ENCODE peak calls at places on chromosomes 7 and 10, in nine cellular contexts. M is neural progenitor cell, D is GM23338, X is hepatocyte, E is astrocyte, S is fibroblast of lung, W is PC-3, I is HCT116, K is PC-9. F is an unnamed sample.

GRCh38 chr7:154640266-154640865 is 362.6 kb downstream of the PAXIP1 start:
- DNase-seq in M (peak), D (no peak), X (peak), E (no peak), S (no peak), W (no peak), I (no peak), K (no peak), F (no peak)

GRCh38 chr7:148963583-148964509 is 64.5 kb downstream of the PDIA4 start:
- DNase-seq in M (peak), D (peak), X (no peak), E (no peak), S (peak), W (peak), I (no peak), K (peak), F (no peak)

GRCh38 chr7:155805826-155806095 is 6.5 kb downstream of the SHH start:
- DNase-seq in M (no peak), D (peak), X (no peak), E (no peak), S (no peak), W (no peak), I (no peak), K (no peak), F (no peak)

GRCh38 chr7:140330128-140330527 is 68.2 kb downstream of the SLC37A3 start:
- DNase-seq in M (no peak), D (no peak), X (no peak), E (no peak), S (no peak), W (no peak), I (no peak), K (no peak), F (no peak)

GRCh38 chr10:13684252-13684791 is 97.6 kb downstream of the PRPF18 start:
- DNase-seq in M (no peak), D (no peak), X (no peak), E (peak), S (peak), W (no peak), I (no peak), K (no peak), F (no peak)

GRCh38 chr7:117086788-117087187 is 133.5 kb downstream of the ST7 start:
- DNase-seq in M (no peak), D (no peak), X (no peak), E (peak), S (peak), W (no peak), I (no peak), K (no peak), F (no peak)

GRCh38 chr10:70176441-70176840 is 6.1 kb upstream of the SAR1A start:
- DNase-seq in M (no peak), D (no peak), X (no peak), E (no peak), S (peak), W (peak), I (no peak), K (no peak), F (no peak)

GRCh38 chr7:95089414-95089813 is 182.0 kb downstream of the PPP1R9A start:
- DNase-seq in M (peak), D (no peak), X (no peak), E (no peak), S (no peak), W (no peak), I (no peak), K (no peak), F (no peak)

GRCh38 chr10:117934477-117934876 is 112.3 kb downstream of the RAB11FIP2 start:
- DNase-seq in M (peak), D (peak), X (no peak), E (no peak), S (no peak), W (no peak), I (no peak), K (no peak), F (no peak)

GRCh38 chr7:99563650-99564049 is 5.2 kb downstream of the ZNF655 start:
- DNase-seq in M (no peak), D (no peak), X (peak), E (peak), S (peak), W (peak), I (no peak), K (peak), F (no peak)

GRCh38 chr10:128078136-128078969 is 47.9 kb downstream of the MKI67 start:
- DNase-seq in M (peak), D (peak), X (peak), E (no peak), S (peak), W (peak), I (peak), K (peak), F (peak)

GRCh38 chr10:68633281-68633680 is 73.1 kb downstream of the TET1 start:
- DNase-seq in M (no peak), D (no peak), X (no peak), E (no peak), S (no peak), W (no peak), I (no peak), K (no peak), F (no peak)

GRCh38 chr7:452230-452751 is 67.4 kb downstream of the PDGFA start:
- DNase-seq in M (peak), D (peak), X (peak), E (peak), S (peak), W (no peak), I (no peak), K (no peak), F (no peak)

GRCh38 chr10:31072453-31072852 is 40.8 kb upstream of the ZNF438 start:
- DNase-seq in M (no peak), D (no peak), X (no peak), E (peak), S (peak), W (no peak), I (no peak), K (no peak), F (no peak)

GRCh38 chr10:44395396-44395795 is 10.5 kb upstream of the CXCL12 start:
- DNase-seq in M (no peak), D (no peak), X (no peak), E (no peak), S (no peak), W (no peak), I (no peak), K (no peak), F (no peak)

GRCh38 chr7:74344786-74345185 is 55.6 kb downstream of the CLIP2 start:
- DNase-seq in M (no peak), D (no peak), X (no peak), E (no peak), S (no peak), W (no peak), I (no peak), K (no peak), F (no peak)

GRCh38 chr10:112151640-112152039 is 31.9 kb downstream of the GPAM start:
- DNase-seq in M (no peak), D (no peak), X (no peak), E (peak), S (peak), W (no peak), I (no peak), K (no peak), F (no peak)

GRCh38 chr10:102643346-102644065 is 773 bp upstream of the TRIM8 start:
- DNase-seq in M (peak), D (peak), X (peak), E (peak), S (peak), W (peak), I (peak), K (peak), F (peak)

GRCh38 chr10:14468022-14468421 is 137.3 kb upstream of the FRMD4A start:
- DNase-seq in M (no peak), D (no peak), X (no peak), E (peak), S (peak), W (no peak), I (no peak), K (no peak), F (no peak)

GRCh38 chr7:151814400-151814914 is 62.5 kb downstream of the PRKAG2 start:
- DNase-seq in M (peak), D (peak), X (no peak), E (peak), S (no peak), W (no peak), I (no peak), K (no peak), F (no peak)

GRCh38 chr10:72764151-72764550 is 72.2 kb downstream of the MCU start:
- DNase-seq in M (no peak), D (no peak), X (no peak), E (peak), S (peak), W (peak), I (no peak), K (peak), F (no peak)

GRCh38 chr7:127901895-127902703 is 129.1 kb downstream of the LRRC4 start:
- DNase-seq in M (no peak), D (no peak), X (no peak), E (no peak), S (no peak), W (no peak), I (no peak), K (no peak), F (no peak)

GRCh38 chr7:95865716-95866371 is 93.5 kb downstream of the DYNC1I1 start:
- DNase-seq in M (peak), D (peak), X (peak), E (peak), S (peak), W (peak), I (peak), K (no peak), F (no peak)

GRCh38 chr7:122719010-122719578 is 16.4 kb upstream of the RNF148 start:
- DNase-seq in M (no peak), D (no peak), X (no peak), E (no peak), S (no peak), W (no peak), I (no peak), K (no peak), F (no peak)

GRCh38 chr7:143892527-143893300 is 9.3 kb downstream of the TCAF1 start:
- DNase-seq in M (peak), D (peak), X (no peak), E (peak), S (peak), W (peak), I (peak), K (no peak), F (peak)

GRCh38 chr7:655758-656157 is 70.7 kb upstream of the DNAAF5 start:
- DNase-seq in M (no peak), D (no peak), X (no peak), E (no peak), S (no peak), W (no peak), I (no peak), K (no peak), F (no peak)

GRCh38 chr10:117175901-117176534 is 21.3 kb upstream of the KCNK18 start:
- DNase-seq in M (peak), D (peak), X (peak), E (peak), S (peak), W (peak), I (peak), K (peak), F (peak)

GRCh38 chr7:111676811-111677210 is 114.5 kb upstream of the IMMP2L start:
- DNase-seq in M (no peak), D (no peak), X (no peak), E (no peak), S (no peak), W (no peak), I (no peak), K (no peak), F (no peak)

GRCh38 chr10:30974355-30974754 is 57.3 kb downstream of the ZNF438 start:
- DNase-seq in M (no peak), D (no peak), X (no peak), E (no peak), S (no peak), W (no peak), I (no peak), K (no peak), F (no peak)

GRCh38 chr7:17772581-17773288 is 167.6 kb downstream of the SNX13 start:
- DNase-seq in M (peak), D (no peak), X (no peak), E (no peak), S (peak), W (no peak), I (no peak), K (no peak), F (no peak)

GRCh38 chr7:22610871-22611757 is 111.1 kb upstream of the STEAP1B start:
- DNase-seq in M (no peak), D (no peak), X (no peak), E (peak), S (peak), W (no peak), I (no peak), K (no peak), F (no peak)

GRCh38 chr7:138030679-138031351 is 28.9 kb upstream of the CREB3L2 start:
- DNase-seq in M (no peak), D (no peak), X (peak), E (peak), S (peak), W (no peak), I (no peak), K (no peak), F (no peak)

GRCh38 chr7:28931565-28931964 is 26.6 kb downstream of the TRIL start:
- DNase-seq in M (no peak), D (no peak), X (no peak), E (no peak), S (no peak), W (no peak), I (no peak), K (no peak), F (no peak)

GRCh38 chr10:66555061-66555460 is 370.8 kb upstream of the LRRTM3 start:
- DNase-seq in M (no peak), D (no peak), X (no peak), E (peak), S (no peak), W (no peak), I (no peak), K (no peak), F (no peak)

GRCh38 chr7:111083423-111083822 is 7.5 kb upstream of the LRRN3 start:
- DNase-seq in M (no peak), D (no peak), X (no peak), E (peak), S (peak), W (no peak), I (no peak), K (no peak), F (no peak)

GRCh38 chr10:121783782-121784372 is 144.0 kb downstream of the ATE1 start:
- DNase-seq in M (no peak), D (no peak), X (no peak), E (no peak), S (no peak), W (no peak), I (no peak), K (no peak), F (no peak)

GRCh38 chr7:11841657-11842056 is 9.7 kb upstream of the THSD7A start:
- DNase-seq in M (no peak), D (no peak), X (no peak), E (no peak), S (no peak), W (no peak), I (no peak), K (no peak), F (no peak)

GRCh38 chr7:86643478-86644281 is at the start of gene GRM3:
- DNase-seq in M (peak), D (peak), X (peak), E (no peak), S (peak), W (no peak), I (no peak), K (peak), F (no peak)

GRCh38 chr10:113000876-113001598 is 51.0 kb downstream of the TCF7L2 start:
- DNase-seq in M (peak), D (peak), X (peak), E (no peak), S (no peak), W (no peak), I (no peak), K (no peak), F (no peak)

GRCh38 chr7:66627876-66628360 is 763 bp upstream of the KCTD7 start:
- DNase-seq in M (no peak), D (no peak), X (no peak), E (no peak), S (no peak), W (no peak), I (no peak), K (no peak), F (no peak)
- H3K4me2 ChIP-seq in M (peak), D (peak), X (peak), E (peak), S (peak), W (peak), I (peak), K (peak), F (peak)

GRCh38 chr10:3222068-3222467 is 49.5 kb upstream of the PITRM1 start:
- DNase-seq in M (peak), D (peak), X (no peak), E (peak), S (peak), W (no peak), I (no peak), K (peak), F (no peak)
- H3K4me2 ChIP-seq in M (no peak), D (no peak), X (no peak), E (peak), S (no peak), W (no peak), I (no peak), K (no peak), F (no peak)

DNA sequence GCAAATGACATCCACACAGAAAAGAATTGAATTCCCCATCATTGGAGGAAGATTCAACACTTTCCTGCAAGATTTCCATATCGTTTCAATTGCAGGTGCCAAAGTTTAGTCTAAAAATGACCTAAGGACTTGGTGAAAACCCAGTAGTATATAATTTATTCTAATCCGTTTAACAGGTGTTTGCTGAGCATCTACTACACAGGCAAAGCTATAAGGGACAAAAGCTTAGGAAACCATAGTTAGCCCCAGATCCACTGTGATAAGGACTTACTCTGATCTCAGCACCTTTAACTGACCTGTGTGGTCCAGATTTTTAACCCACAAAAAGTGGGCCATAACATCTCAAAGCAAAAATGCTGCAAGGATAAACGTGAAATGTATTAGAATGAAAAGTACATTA is 19.1 kb downstream of the UBE2H start:
- DNase-seq in M (no peak), D (no peak), X (no peak), E (no peak), S (no peak), W (no peak), I (no peak), K (no peak), F (no peak)
- H3K4me2 ChIP-seq in M (no peak), D (peak), X (no peak), E (no peak), S (no peak), W (no peak), I (no peak), K (no peak), F (peak)

GRCh38 chr7:106999023-106999422 is 45.5 kb upstream of the PRKAR2B start:
- DNase-seq in M (no peak), D (no peak), X (no peak), E (no peak), S (no peak), W (no peak), I (no peak), K (no peak), F (no peak)
- H3K4me2 ChIP-seq in M (no peak), D (no peak), X (no peak), E (no peak), S (no peak), W (no peak), I (no peak), K (no peak), F (no peak)

GRCh38 chr10:63697956-63698814 is 177.0 kb downstream of the REEP3 start:
- DNase-seq in M (no peak), D (no peak), X (no peak), E (no peak), S (no peak), W (peak), I (no peak), K (no peak), F (peak)

GRCh38 chr10:63696205-63696604 is 175.0 kb downstream of the REEP3 start:
- DNase-seq in M (no peak), D (no peak), X (no peak), E (no peak), S (peak), W (no peak), I (no peak), K (no peak), F (no peak)

GRCh38 chr10:63689768-63690167 is 168.6 kb downstream of the REEP3 start:
- DNase-seq in M (no peak), D (no peak), X (no peak), E (no peak), S (no peak), W (no peak), I (no peak), K (no peak), F (no peak)

DNA sequence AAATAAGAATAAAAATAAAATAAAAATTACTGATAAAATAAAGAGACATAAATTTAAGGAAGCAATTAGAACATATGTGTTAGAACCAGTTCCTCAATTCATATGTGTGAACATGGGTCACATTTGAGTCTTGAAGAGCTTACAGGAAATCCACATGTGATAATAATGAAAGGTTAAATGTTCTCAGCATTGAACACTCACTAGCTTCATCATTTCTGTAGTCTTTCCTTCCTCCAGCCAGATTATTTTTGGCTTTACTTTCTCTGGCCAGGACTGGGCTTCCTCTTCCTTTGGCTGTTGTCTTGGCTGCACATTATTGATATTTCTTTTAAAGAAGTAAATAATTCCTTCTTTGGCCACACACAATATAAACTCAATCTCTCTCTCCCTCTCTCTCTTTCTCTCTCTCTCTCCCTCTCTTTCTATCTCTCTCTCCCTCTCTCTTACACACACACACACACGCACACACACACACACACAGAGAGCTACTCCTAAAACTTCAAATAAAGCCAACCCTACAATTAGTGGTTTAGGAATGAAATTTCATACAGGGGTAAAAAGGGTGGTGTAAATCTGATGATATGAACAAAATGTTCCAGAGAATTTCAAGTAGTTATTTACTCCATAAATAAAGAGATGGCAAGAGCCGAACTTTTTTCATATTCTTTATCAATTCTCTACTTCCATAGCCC is 171.2 kb downstream of the REEP3 start:
- DNase-seq in M (no peak), D (no peak), X (no peak), E (no peak), S (no peak), W (no peak), I (no peak), K (no peak), F (no peak)
- H3K4me2 ChIP-seq in M (no peak), D (no peak), X (no peak), E (no peak), S (no peak), W (no peak), I (no peak), K (no peak), F (no peak)

GRCh38 chr7:101238226-101239182 is 902 bp upstream of the CLDN15 start:
- DNase-seq in M (no peak), D (no peak), X (no peak), E (no peak), S (no peak), W (no peak), I (no peak), K (no peak), F (no peak)
- H3K4me2 ChIP-seq in M (no peak), D (peak), X (no peak), E (peak), S (no peak), W (no peak), I (no peak), K (no peak), F (no peak)

GRCh38 chr10:131846224-131847101 is 54.3 kb upstream of the PPP2R2D start:
- DNase-seq in M (no peak), D (no peak), X (no peak), E (no peak), S (no peak), W (no peak), I (no peak), K (no peak), F (no peak)
- H3K4me2 ChIP-seq in M (no peak), D (no peak), X (no peak), E (no peak), S (no peak), W (no peak), I (no peak), K (no peak), F (no peak)

GRCh38 chr10:132595021-132595420 is 57.4 kb downstream of the INPP5A start:
- DNase-seq in M (no peak), D (no peak), X (no peak), E (no peak), S (no peak), W (no peak), I (no peak), K (no peak), F (no peak)
- H3K4me2 ChIP-seq in M (no peak), D (no peak), X (no peak), E (no peak), S (no peak), W (no peak), I (no peak), K (no peak), F (no peak)

DNA sequence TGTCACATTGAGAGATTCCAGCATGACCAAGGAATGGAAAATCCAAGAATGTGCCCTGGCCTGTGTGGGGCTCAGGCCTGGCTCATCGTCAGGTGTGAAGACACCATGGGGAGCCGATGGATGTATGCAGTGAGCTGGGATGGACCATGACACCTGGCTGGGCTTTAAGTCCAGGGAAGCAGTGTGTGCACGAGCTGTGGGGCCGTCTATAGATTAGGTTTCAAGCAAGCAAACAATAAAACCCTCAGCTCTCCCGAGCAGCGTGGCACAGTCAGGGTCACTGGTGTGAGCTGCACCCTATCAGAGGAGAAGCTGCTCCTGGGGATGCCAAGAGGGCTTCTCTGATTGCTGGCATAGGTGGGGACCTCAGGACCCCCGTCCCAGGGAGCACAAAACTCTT is 50.5 kb upstream of the DLG5 start:
- DNase-seq in M (no peak), D (no peak), X (no peak), E (no peak), S (no peak), W (no peak), I (no peak), K (no peak), F (no peak)
- H3K4me2 ChIP-seq in M (no peak), D (no peak), X (no peak), E (no peak), S (no peak), W (no peak), I (no peak), K (no peak), F (no peak)

GRCh38 chr7:101124376-101125056 is 2.4 kb upstream of the SERPINE1 start:
- DNase-seq in M (no peak), D (no peak), X (peak), E (peak), S (peak), W (peak), I (no peak), K (peak), F (no peak)
- H3K4me2 ChIP-seq in M (peak), D (no peak), X (peak), E (peak), S (no peak), W (peak), I (peak), K (peak), F (no peak)

F was measured in OCI-LY7.